ENCODE peak calls at places on chromosomes 1 and 21, in four cellular contexts. Q is HepG2, E is A549, X is H1. W is an unnamed sample.
A peak's percentile ranks its signal among the peaks of the same experiment; 100 is the strongest.

GRCh38 chr1:162279099-162279498 is 97.6 kb downstream of the SPATA46 start:
- DNase-seq in X (no peak), Q (no peak), E (no peak), W (no peak)

GRCh38 chr1:30600706-30601105 is 122.7 kb downstream of the MATN1 start:
- DNase-seq in X (no peak), E (no peak), Q (no peak), W (no peak)

GRCh38 chr1:151282883-151283725 is 1.0 kb downstream of the ZNF687 start:
- DNase-seq in X (no peak), Q (peak; percentile 31), E (peak; percentile 43), W (peak; percentile 15)

GRCh38 chr1:7278045-7278444 is 492.8 kb downstream of the CAMTA1 start:
- DNase-seq in E (no peak), Q (no peak), X (no peak), W (no peak)

GRCh38 chr1:27148591-27148990 is 6.3 kb downstream of the SLC9A1 start:
- DNase-seq in E (no peak), Q (no peak), X (no peak), W (no peak)

GRCh38 chr1:121586369-121587229 is 401.8 kb downstream of the SRGAP2C start:
- DNase-seq in X (no peak), Q (peak; percentile 97), E (no peak), W (no peak)

GRCh38 chr1:19338323-19338762 is 26.2 kb downstream of the SLC66A1 start:
- DNase-seq in Q (peak; percentile 83), X (peak; percentile 58), E (no peak), W (no peak)

GRCh38 chr1:33841516-33841915 is 22.4 kb upstream of the HMGB4 start:
- DNase-seq in X (no peak), E (no peak), Q (no peak), W (no peak)

GRCh38 chr1:175067707-175068106 is at the start of gene TNN:
- DNase-seq in X (no peak), E (no peak), Q (no peak), W (no peak)

GRCh38 chr1:2416403-2416802 is 4.0 kb upstream of the PEX10 start:
- DNase-seq in Q (no peak), E (no peak), X (no peak), W (no peak)

GRCh38 chr1:98903261-98903660 is 101.4 kb downstream of the PLPPR5 start:
- DNase-seq in E (no peak), Q (no peak), X (no peak), W (peak; percentile 91)

GRCh38 chr1:189970331-189971230 is 507.1 kb downstream of the BRINP3 start:
- DNase-seq in E (no peak), X (no peak), Q (no peak), W (no peak)

GRCh38 chr21:45335761-45336534 is 48.3 kb upstream of the POFUT2 start:
- DNase-seq in E (no peak), Q (no peak), X (no peak), W (no peak)

GRCh38 chr1:119767486-119767885 is 1.2 kb downstream of the HMGCS2 start:
- DNase-seq in Q (no peak), X (no peak), E (no peak), W (no peak)

GRCh38 chr1:244054924-244055263 is 3.8 kb downstream of the ZBTB18 start:
- DNase-seq in E (no peak), Q (no peak), X (no peak), W (no peak)

GRCh38 chr1:10132852-10133251 is 77.5 kb upstream of the KIF1B start:
- DNase-seq in E (no peak), X (no peak), Q (no peak), W (no peak)

GRCh38 chr1:11178021-11179015 is 10.8 kb upstream of the ANGPTL7 start:
- DNase-seq in X (no peak), Q (no peak), E (no peak), W (no peak)
- H3K4me3 ChIP-seq in X (no peak overlapping the region), Q (no peak overlapping the region), E (no peak overlapping the region), W (no peak overlapping the region)

DNA sequence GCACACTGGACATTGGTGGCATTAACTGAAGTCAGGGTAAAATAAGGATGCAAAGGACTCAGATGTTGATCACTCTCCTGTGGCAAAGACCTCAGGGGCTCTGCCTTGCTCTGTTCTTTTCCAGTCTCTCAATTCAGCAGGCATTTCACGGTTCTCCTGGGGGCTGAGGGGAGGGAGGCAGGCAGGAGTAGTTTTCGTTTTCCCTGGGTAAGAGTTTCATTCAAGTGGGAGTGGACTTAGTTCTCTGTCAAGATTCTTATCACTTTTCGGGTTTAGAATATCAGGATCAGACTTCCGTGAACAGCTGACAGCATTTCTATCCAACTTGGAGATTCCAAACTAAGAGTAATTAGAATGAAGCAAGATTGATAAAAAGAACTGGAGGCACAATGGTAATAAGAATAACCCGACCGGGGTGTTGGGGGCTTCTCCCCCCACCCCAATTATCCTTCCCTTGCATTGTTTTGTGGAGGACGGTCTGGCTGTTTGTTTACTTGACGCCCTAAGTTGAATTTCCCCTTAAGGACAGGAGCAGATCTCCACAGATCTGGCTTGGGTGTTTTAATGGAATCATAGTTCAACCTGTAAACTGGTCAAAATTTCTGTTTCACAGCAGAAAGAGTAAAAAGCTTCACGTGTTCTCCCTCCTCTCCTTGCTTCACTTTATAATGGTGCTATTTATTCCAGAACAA is 2.4 kb upstream of the ATF3 start:
- DNase-seq in X (no peak), E (no peak), Q (no peak), W (peak; percentile 30)
- TF ChIP-seq JUN in X (no peak), E (no peak), Q (no peak), W (no peak)

DNA sequence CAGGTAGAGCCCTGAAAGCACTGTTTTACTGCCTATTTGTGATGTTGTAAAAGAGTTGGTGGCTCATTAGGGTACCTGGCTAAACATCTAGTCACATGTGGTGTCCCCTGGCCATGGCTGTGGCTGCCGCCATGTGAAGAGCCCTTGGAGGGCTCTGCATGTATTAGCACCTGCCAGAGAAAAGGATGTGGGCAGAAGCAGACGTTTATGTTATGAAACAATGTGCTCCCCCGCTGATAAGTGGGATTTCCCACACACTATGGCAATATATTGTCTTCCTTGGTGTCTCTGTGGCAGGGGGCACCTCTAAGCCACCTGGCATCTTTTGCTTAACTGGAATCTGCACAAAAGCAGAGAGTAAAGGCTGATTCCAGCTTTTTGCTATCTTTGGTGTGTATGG is 9.6 kb downstream of the TENT5C start:
- DNase-seq in Q (no peak), E (no peak), X (no peak), W (no peak)
- H3K4me3 ChIP-seq in Q (no peak overlapping the region), E (no peak overlapping the region), X (no peak overlapping the region), W (no peak overlapping the region)

DNA sequence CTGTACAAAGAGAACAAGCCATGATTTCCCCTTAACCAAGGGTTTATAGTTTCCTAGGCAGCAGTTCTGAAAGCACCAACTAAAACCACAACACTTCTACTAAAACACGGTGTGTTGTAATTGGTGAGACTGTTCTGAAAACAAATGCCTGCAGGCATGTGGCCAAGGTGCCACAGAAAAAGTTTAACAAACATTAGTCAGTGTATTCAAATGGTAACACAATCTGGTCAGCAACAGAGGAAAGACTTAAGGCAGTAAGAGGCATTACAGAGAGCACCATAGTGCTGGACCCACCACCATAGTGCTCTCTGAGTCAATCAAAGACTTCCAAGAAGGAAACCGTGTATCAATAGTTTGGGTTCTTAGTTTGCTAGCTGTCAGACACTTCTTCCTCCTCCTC is 16.7 kb downstream of the SNIP1 start:
- DNase-seq in Q (no peak), E (no peak), X (no peak), W (no peak)
- TF ChIP-seq JUN in Q (no peak), E (no peak), X (no peak), W (no peak)